ENCODE peak calls at places on chromosomes 1 and 21, in four cellular contexts. F, N, R and E are unnamed samples.

GRCh38 chr1:203278087-203278884 is 27.0 kb upstream of the BTG2 start:
- DNase-seq in F (peak), N (peak), R (peak), E (no peak)

GRCh38 chr1:155269381-155269780 is 3.9 kb downstream of the CLK2 start:
- DNase-seq in R (no peak), F (no peak), N (no peak), E (no peak)

GRCh38 chr1:1137256-1138045 is 21.6 kb upstream of the C1orf159 start:
- DNase-seq in N (no peak), F (no peak), R (no peak), E (no peak)

GRCh38 chr1:66729130-66729922 is 22.9 kb upstream of the DYNLT5 start:
- DNase-seq in F (no peak), R (peak), N (no peak), E (peak)

GRCh38 chr1:27981146-27981545 is 21.4 kb downstream of the XKR8 start:
- DNase-seq in F (no peak), R (no peak), N (no peak), E (no peak)

GRCh38 chr1:179177182-179177581 is 52.3 kb downstream of the ABL2 start:
- DNase-seq in R (no peak), N (no peak), F (no peak), E (no peak)

GRCh38 chr1:6026095-6026809 is 19.4 kb upstream of the KCNAB2 start:
- DNase-seq in N (peak), R (peak), F (peak), E (no peak)

GRCh38 chr21:33403786-33404571 is 766 bp downstream of the IFNGR2 start:
- DNase-seq in R (peak), N (peak), F (peak), E (no peak)

GRCh38 chr1:6554907-6555778 is at the start of gene TAS1R1:
- DNase-seq in N (no peak), F (peak), R (no peak), E (no peak)

GRCh38 chr1:233081686-233082085 is 131.3 kb downstream of the NTPCR start:
- DNase-seq in R (peak), F (no peak), N (no peak), E (no peak)

GRCh38 chr1:68495968-68496679 is 758 bp downstream of the DEPDC1 start:
- DNase-seq in N (no peak), F (no peak), R (peak), E (no peak)

GRCh38 chr1:175118375-175118774 is 50.7 kb downstream of the TNN start:
- DNase-seq in F (no peak), R (no peak), N (no peak), E (no peak)

GRCh38 chr1:53738205-53739108 is 507 bp downstream of the GLIS1 start:
- DNase-seq in N (no peak), R (peak), F (no peak), E (no peak)

GRCh38 chr1:83692524-83693336 is 306.2 kb downstream of the TTLL7 start:
- DNase-seq in R (no peak), N (no peak), F (no peak), E (no peak)

GRCh38 chr21:37531402-37532042 is 164.9 kb downstream of the DYRK1A start:
- DNase-seq in F (no peak), N (peak), R (no peak), E (no peak)

GRCh38 chr1:210372931-210373627 is 44.4 kb downstream of the HHAT start:
- DNase-seq in F (no peak), R (peak), N (no peak), E (no peak)

GRCh38 chr1:161215079-161215478 is at the start of gene FCER1G:
- DNase-seq in F (no peak), R (no peak), N (peak), E (no peak)

GRCh38 chr21:21000576-21001175 is 2.5 kb downstream of the NCAM2 start:
- DNase-seq in F (no peak), R (no peak), N (no peak), E (no peak)

GRCh38 chr1:118325545-118326225 is 140.7 kb upstream of the SPAG17 start:
- DNase-seq in N (no peak), F (no peak), R (peak), E (no peak)

GRCh38 chr1:111920221-111921024 is 69.0 kb downstream of the KCND3 start:
- DNase-seq in R (peak), F (peak), N (peak), E (peak)

GRCh38 chr1:200888349-200888838 is 6.3 kb upstream of the INAVA start:
- DNase-seq in R (peak), N (no peak), F (no peak), E (no peak)

DNA sequence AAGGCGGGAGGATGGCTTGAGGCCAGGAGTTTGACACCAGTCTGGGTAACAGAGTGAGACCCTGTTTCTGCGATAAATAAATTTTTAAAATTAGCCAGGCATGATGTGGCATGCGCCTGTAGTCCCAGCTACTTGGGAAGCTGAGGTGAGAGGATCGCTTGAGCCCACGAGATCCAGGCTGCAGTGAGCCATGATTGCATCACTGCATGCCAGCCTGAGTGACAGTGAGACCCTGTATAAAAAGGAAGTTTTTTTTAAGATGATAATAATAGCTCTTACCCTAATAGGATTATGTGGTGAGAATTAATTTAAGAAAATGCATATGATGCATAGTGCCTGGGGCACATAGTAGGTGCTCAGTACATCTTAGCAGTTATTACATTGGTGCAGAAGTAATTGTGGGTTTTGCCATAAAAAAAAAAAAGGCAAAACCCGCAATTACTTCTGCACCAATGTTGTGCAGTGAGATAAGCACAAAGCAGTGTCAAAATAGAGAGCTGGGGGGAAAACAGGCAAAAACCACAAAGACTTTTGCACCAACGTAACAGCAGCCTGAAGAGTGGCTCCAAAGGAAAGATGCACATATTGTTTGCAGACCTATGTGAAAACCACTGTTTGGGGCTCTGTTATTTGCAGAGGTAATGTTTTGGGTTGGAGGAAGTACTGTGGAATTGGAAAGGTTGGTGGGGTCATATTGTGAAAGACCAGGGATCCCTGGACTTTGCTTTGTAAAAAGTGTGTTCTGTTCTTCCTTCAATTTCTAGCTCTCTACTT is 72.4 kb downstream of the PLXNA2 start:
- DNase-seq in N (no peak), F (no peak), R (no peak), E (no peak)
- H3K27ac ChIP-seq in N (no peak), F (peak), R (no peak), E (no peak)

GRCh38 chr1:12147116-12147753 is 19.6 kb upstream of the TNFRSF1B start:
- DNase-seq in N (no peak), R (no peak), F (no peak), E (no peak)

GRCh38 chr1:12146343-12147112 is 20.3 kb upstream of the TNFRSF1B start:
- DNase-seq in F (no peak), N (no peak), R (peak), E (no peak)

GRCh38 chr1:12149791-12150175 is 17.0 kb upstream of the TNFRSF1B start:
- DNase-seq in R (no peak), N (no peak), F (no peak), E (no peak)

GRCh38 chr1:12148958-12149790 is 17.6 kb upstream of the TNFRSF1B start:
- DNase-seq in N (no peak), R (no peak), F (no peak), E (no peak)

DNA sequence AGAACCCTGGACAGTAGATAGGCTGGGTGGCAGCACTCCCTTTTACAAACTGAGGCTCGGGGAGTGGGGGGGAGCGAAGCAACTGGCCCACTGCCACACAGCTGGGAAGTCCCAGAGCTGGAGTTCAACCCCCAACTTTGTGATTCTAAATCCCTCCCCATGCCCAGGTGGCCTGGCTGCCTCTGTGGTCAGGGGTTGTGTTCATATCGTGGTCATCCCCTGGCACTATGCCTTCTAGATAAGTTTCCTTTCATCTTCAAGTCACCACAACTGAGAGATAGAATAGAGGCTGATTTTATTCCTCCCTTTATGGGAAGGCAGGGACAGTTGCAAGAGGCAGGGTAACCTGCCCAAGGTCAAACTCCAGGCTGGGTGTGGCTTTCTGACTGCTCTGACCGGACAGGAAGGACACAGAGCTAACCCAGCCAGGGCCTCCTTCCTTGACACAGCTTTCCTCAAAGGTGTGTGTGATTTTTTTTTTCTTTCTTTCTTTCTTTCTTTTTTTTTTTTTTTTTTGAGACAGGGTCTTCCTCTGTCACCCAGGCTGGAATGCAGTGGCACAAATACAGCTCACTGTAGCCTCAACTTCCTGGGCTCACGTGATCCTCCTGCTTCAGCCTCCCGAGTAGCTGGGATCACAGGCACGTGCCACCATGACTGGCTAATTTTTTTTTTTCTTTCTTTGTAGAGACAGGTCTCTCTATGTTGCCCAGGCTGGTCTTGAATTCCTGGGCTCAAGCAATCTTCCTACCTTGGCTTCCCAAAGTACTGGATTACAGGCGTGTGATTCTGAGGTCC is 18.4 kb upstream of the TNFRSF1B start:
- DNase-seq in R (no peak), N (no peak), F (no peak), E (no peak)
- H3K27ac ChIP-seq in R (no peak), N (peak), F (peak), E (no peak)

DNA sequence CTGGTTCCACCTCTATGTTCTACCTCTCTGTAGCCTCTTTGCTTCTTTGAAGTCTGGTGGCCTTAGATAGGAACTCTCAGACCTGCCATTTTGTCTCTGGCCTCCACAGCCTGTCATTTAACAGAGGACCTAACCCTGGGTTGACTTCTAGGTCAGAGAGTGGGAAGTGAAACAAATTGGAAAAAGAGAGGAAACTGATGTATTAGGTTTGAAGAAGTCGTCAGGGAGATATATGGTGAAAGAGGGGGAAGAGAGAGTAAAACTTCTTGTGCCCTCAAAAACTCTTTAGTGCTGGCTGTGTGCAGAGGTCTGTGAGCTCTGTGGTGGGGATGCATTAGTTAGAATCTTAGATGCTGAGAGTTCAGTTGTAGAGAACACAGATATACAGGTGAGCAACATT is 30.2 kb upstream of the CD1D start:
- DNase-seq in N (no peak), F (no peak), R (no peak), E (no peak)
- H3K27ac ChIP-seq in N (no peak), F (no peak), R (no peak), E (no peak)

DNA sequence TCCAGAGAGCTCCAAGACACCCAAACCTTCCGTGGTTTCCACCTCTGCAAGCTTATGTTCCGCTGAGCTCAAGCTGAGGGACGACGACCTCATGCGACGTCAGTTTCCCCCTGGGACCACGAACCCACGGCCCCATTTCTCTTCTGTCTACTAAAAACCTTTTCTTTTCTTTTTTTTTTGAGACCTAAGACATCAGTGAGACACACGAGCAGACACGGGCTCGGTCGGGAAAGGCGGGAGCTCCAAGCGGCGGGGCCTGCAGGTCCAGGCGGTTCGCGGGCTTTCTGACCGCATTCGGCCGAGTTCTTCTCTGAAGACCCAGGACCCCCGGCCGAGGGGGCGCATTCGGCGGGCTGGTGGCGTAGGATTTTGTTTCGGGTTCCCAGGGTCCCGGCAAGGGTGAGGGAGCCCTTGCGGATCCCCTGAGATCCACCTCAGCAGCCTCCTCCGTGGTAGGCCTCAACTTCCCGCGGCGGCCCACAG is 402 bp downstream of the C21orf58 start:
- DNase-seq in R (no peak), F (no peak), N (no peak), E (no peak)
- H3K27ac ChIP-seq in R (peak), F (peak), N (peak), E (peak)

GRCh38 chr21:39319814-39320332 is 6.4 kb upstream of the BRWD1 start:
- DNase-seq in N (no peak), R (no peak), F (no peak), E (no peak)
- H3K27ac ChIP-seq in N (peak), R (no peak), F (no peak), E (peak)

GRCh38 chr21:16841917-16842316 is 670.9 kb upstream of the CXADR start:
- DNase-seq in N (no peak), R (no peak), F (no peak), E (no peak)
- H3K27ac ChIP-seq in N (no peak), R (no peak), F (peak), E (no peak)

DNA sequence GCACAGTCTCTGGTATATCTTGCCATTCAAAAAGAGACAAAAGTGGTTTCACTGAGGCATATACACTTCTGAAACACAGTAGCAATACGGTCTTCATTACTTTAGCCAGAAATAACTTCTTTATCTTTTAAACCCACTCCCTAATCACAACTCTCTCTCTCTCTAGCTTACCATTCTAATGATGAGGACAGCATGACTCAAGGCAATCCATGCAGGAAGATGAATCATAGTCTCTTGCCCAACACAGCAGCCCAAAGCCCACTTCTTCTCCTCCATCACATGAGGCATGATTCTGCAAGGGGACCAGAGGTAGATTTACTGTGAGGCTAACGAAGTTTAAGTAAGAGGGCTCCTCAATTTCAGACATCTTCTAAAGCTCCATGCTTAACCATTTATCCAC is 285.0 kb upstream of the NR5A2 start:
- DNase-seq in R (peak), F (no peak), N (no peak), E (peak)
- H3K27ac ChIP-seq in R (peak), F (no peak), N (no peak), E (peak)

DNA sequence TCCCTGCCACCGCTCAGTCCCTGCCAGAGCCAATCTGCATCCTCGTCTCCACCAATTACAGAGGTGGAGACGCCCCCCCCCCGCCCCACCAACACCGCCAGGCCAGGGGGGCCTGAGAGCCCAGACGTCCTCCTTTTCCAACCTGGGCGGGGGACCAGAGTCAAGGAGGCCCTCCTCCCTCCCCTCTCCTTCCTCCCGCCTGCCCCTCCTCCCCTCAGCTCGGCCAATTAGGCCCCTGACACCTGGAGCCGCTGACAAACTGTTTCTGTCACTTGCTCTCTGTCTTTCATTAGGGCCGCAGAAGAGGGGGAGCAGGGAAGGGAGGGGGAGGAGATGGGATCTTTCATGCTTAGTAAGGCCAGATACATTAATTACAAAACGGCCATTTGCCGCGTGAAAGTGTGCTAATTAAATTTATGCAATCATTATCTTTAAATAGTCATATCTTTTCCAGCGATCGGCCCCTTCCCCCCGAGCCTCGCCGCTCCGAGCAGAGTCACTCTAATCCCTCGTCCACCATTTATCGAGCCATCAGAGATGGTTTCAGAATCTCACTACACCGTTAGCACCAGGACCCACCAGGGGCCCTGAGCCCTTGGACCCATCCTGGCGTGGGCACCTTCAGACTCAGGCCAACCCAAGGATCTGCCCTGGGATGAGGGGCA is 94.7 kb downstream of the PAX7 start:
- DNase-seq in F (no peak), N (no peak), R (no peak), E (no peak)
- H3K27ac ChIP-seq in F (no peak), N (no peak), R (no peak), E (no peak)

GRCh38 chr1:32151319-32151787 is 28.1 kb upstream of the TXLNA start:
- DNase-seq in N (no peak), F (no peak), R (peak), E (no peak)

GRCh38 chr1:32150847-32151246 is 28.6 kb upstream of the TXLNA start:
- DNase-seq in R (no peak), F (no peak), N (no peak), E (no peak)
- H3K27ac ChIP-seq in R (no peak), F (peak), N (no peak), E (no peak)

GRCh38 chr1:236835491-236835890 is 40.4 kb downstream of the MTR start:
- DNase-seq in N (no peak), F (no peak), R (no peak), E (no peak)
- H3K27ac ChIP-seq in N (no peak), F (no peak), R (no peak), E (no peak)